ENCODE peak calls at places on chromosomes 4 and X, in seven cellular contexts. F is cardiac muscle cell; E is left ventricle myocardium inferior; L is tibial artery; N is suprapubic skin; O is activated CD4-positive, CD25-positive, alpha-beta regulatory T cell treated with anti-CD3 and anti-CD28 coated beads, Interleukin-2, amount 50 U/mL, for 16 hours; D is endothelial cell. M is an unnamed sample.

GRCh38 chr4:77399831-77400230 is 205.8 kb upstream of the CXCL13 start:
- DNase-seq in E (no peak), F (no peak), N (no peak), L (no peak), D (no peak), O (no peak), M (no peak)

GRCh38 chrX:132209527-132209926 is 9.7 kb downstream of the RAP2C start:
- DNase-seq in O (no peak), E (no peak), D (no peak), F (no peak), N (no peak), L (no peak), M (no peak)

GRCh38 chrX:130057209-130057608 is 53.1 kb downstream of the ELF4 start:
- DNase-seq in F (no peak), O (no peak), L (no peak), D (peak), N (no peak), E (no peak), M (no peak)

GRCh38 chrX:18964880-18965279 is 19.0 kb downstream of the PHKA2 start:
- DNase-seq in N (no peak), O (no peak), E (no peak), D (no peak), L (no peak), F (no peak), M (no peak)

GRCh38 chr4:52198356-52198755 is 147.3 kb downstream of the SPATA18 start:
- DNase-seq in F (no peak), N (no peak), L (no peak), O (no peak), D (no peak), E (no peak), M (no peak)

GRCh38 chr4:152554742-152555141 is 18.9 kb upstream of the FBXW7 start:
- DNase-seq in N (no peak), O (no peak), L (no peak), D (no peak), F (no peak), E (no peak), M (no peak)

GRCh38 chr4:112938461-112939058 is 110.9 kb upstream of the ANK2 start:
- DNase-seq in D (no peak), L (no peak), N (no peak), F (peak), E (no peak), O (no peak), M (no peak)

GRCh38 chr4:182808673-182809416 is 108.3 kb downstream of the DCTD start:
- DNase-seq in O (no peak), D (no peak), F (no peak), N (no peak), E (no peak), L (no peak), M (no peak)

GRCh38 chr4:73870778-73871177 is 1.6 kb downstream of the CXCL1 start:
- DNase-seq in N (no peak), L (no peak), F (no peak), E (no peak), D (no peak), O (no peak), M (no peak)

GRCh38 chrX:20477836-20478532 is 211.3 kb upstream of the RPS6KA3 start:
- DNase-seq in D (no peak), F (no peak), E (no peak), O (no peak), L (no peak), N (no peak), M (no peak)

GRCh38 chr4:113049421-113050355 is at the start of gene ANK2:
- DNase-seq in O (no peak), D (peak), N (no peak), E (no peak), L (no peak), F (peak), M (no peak)

GRCh38 chr4:88212253-88212561 is 53.8 kb upstream of the ABCG2 start:
- DNase-seq in L (no peak), F (no peak), E (no peak), N (no peak), O (no peak), D (no peak), M (no peak)

GRCh38 chr4:10608501-10609219 is 75.9 kb downstream of the CLNK start:
- DNase-seq in O (no peak), F (peak), E (no peak), L (no peak), N (no peak), D (no peak), M (no peak)

GRCh38 chrX:124388562-124388961 is 42.2 kb downstream of the SH2D1A start:
- DNase-seq in D (peak), E (no peak), N (no peak), O (peak), F (peak), L (peak), M (no peak)

GRCh38 chrX:10190367-10190766 is 33.6 kb downstream of the CLCN4 start:
- DNase-seq in O (no peak), L (peak), E (no peak), D (no peak), F (peak), N (no peak), M (no peak)

GRCh38 chrX:39936886-39937770 is 160.6 kb downstream of the BCOR start:
- DNase-seq in D (no peak), L (no peak), O (no peak), N (no peak), E (no peak), F (no peak), M (no peak)

GRCh38 chr4:186081202-186081807 is 12.3 kb downstream of the TLR3 start:
- DNase-seq in N (no peak), D (no peak), L (no peak), O (no peak), F (no peak), E (no peak), M (no peak)

GRCh38 chr4:138003248-138003647 is 238.9 kb downstream of the SLC7A11 start:
- DNase-seq in O (no peak), F (no peak), D (no peak), E (no peak), N (no peak), L (no peak), M (no peak)

GRCh38 chr4:128573781-128574508 is 235.6 kb upstream of the JADE1 start:
- DNase-seq in N (no peak), E (no peak), L (no peak), D (no peak), F (peak), O (no peak), M (no peak)

GRCh38 chrX:2928583-2929434 is at the start of gene ARSD:
- DNase-seq in F (peak), N (peak), E (peak), O (no peak), L (peak), D (peak), M (peak)